ENCODE peak calls at places on chromosomes 11 and 22, in four cellular contexts. One of them, this sample, is unnamed. For H3K27me3, the result is how much of the 10 kb centered on the place peaks cover.

GRCh38 chr11:18367431-18367830 is 26.9 kb upstream of the LDHA start:
- DNase-seq in mesendoderm: no peak
- DNase-seq in mammary epithelial cell: no peak
- DNase-seq in SK-N-SH: no peak
- DNase-seq in this sample: no peak

GRCh38 chr11:89441606-89442005 is 49.6 kb downstream of the NOX4 start:
- DNase-seq in mammary epithelial cell: no peak
- DNase-seq in SK-N-SH: no peak
- DNase-seq in mesendoderm: no peak
- DNase-seq in this sample: no peak

GRCh38 chr11:30487200-30487898 is 98.8 kb downstream of the MPPED2 start:
- DNase-seq in SK-N-SH: no peak
- DNase-seq in mammary epithelial cell: no peak
- DNase-seq in mesendoderm: no peak
- DNase-seq in this sample: no peak

GRCh38 chr22:31179345-31179744 is 19.4 kb downstream of the RNF185 start:
- DNase-seq in mammary epithelial cell: peak
- DNase-seq in SK-N-SH: no peak
- DNase-seq in mesendoderm: no peak
- DNase-seq in this sample: no peak

GRCh38 chr11:30392221-30392784 is 69.4 kb downstream of the ARL14EP start:
- DNase-seq in mammary epithelial cell: peak
- DNase-seq in SK-N-SH: no peak
- DNase-seq in mesendoderm: no peak
- DNase-seq in this sample: peak

GRCh38 chr11:15507592-15507991 is 392.9 kb downstream of the INSC start:
- DNase-seq in mammary epithelial cell: no peak
- DNase-seq in SK-N-SH: no peak
- DNase-seq in mesendoderm: no peak
- DNase-seq in this sample: peak

GRCh38 chr11:79227732-79228416 is 213.0 kb downstream of the TENM4 start:
- DNase-seq in mesendoderm: peak
- DNase-seq in SK-N-SH: no peak
- DNase-seq in mammary epithelial cell: no peak
- DNase-seq in this sample: no peak

GRCh38 chr22:27757928-27758525 is 43.5 kb downstream of the MN1 start:
- DNase-seq in mesendoderm: no peak
- DNase-seq in SK-N-SH: no peak
- DNase-seq in mammary epithelial cell: no peak
- DNase-seq in this sample: no peak

GRCh38 chr11:85826096-85826855 is 15.3 kb upstream of the SYTL2 start:
- DNase-seq in mammary epithelial cell: peak
- DNase-seq in SK-N-SH: peak
- DNase-seq in mesendoderm: peak
- DNase-seq in this sample: peak

DNA sequence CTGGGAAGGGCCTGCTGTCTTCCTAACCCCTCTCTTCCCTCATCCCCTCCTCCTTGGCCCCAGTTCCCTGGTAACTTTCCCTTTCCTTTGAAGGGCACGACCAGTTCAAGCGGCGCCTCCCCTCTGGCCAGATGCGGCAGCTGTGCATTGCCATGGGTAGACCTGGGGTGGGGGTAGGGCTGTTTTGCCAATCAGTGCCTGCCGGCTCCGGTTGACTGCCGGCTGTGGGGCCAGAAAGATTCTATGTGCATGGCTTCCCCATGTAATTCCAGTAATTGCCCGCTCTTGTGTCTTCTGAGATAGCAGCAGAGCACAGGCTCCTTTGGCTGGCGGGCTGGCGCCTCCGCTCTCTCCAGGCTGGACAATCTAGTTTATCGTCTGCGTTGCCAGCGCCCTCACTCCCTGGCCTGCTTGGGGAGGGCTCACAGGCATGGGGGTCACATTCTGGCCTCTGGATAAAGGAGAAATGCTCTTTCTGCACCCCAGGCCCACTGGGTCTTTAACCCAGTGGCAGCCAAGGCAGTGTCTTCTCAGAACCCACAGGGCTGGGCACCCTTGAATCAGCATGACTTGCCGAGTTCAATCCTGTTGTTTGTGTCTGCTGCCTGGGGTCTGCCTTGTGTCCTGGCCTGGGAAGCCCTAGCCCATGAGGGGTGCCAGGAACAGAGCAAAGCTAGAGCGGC is 9.4 kb downstream of the SIDT2 start:
- DNase-seq in mesendoderm: no peak
- DNase-seq in SK-N-SH: peak
- DNase-seq in mammary epithelial cell: no peak
- DNase-seq in this sample: no peak
- H3K4me3 ChIP-seq in mesendoderm: no peak
- H3K4me3 ChIP-seq in SK-N-SH: no peak
- H3K4me3 ChIP-seq in mammary epithelial cell: no peak
- H3K4me3 ChIP-seq in this sample: no peak

GRCh38 chr11:103110406-103110805 is 1.2 kb downstream of the DYNC2H1 start:
- DNase-seq in mammary epithelial cell: peak
- DNase-seq in mesendoderm: no peak
- DNase-seq in SK-N-SH: no peak
- DNase-seq in this sample: peak
- H3K4me2 ChIP-seq in mammary epithelial cell: peak
- H3K4me2 ChIP-seq in mesendoderm: no peak
- H3K4me2 ChIP-seq in SK-N-SH: peak
- H3K4me2 ChIP-seq in this sample: peak

GRCh38 chr11:45754261-45754709 is 50.7 kb upstream of the SLC35C1 start:
- DNase-seq in SK-N-SH: peak
- DNase-seq in mammary epithelial cell: no peak
- DNase-seq in mesendoderm: peak
- DNase-seq in this sample: peak
- H3K27me3 ChIP-seq in SK-N-SH: under half
- H3K27me3 ChIP-seq in mammary epithelial cell: under half
- H3K27me3 ChIP-seq in mesendoderm: under half
- H3K27me3 ChIP-seq in this sample: under half

GRCh38 chr11:57325735-57326048 is 940 bp upstream of the TNKS1BP1 start:
- DNase-seq in mesendoderm: no peak
- DNase-seq in SK-N-SH: peak
- DNase-seq in mammary epithelial cell: no peak
- DNase-seq in this sample: peak
- H3K4me3 ChIP-seq in mesendoderm: peak
- H3K4me3 ChIP-seq in SK-N-SH: peak
- H3K4me3 ChIP-seq in mammary epithelial cell: peak
- H3K4me3 ChIP-seq in this sample: peak

GRCh38 chr11:9617960-9618359 is 44.5 kb downstream of the WEE1 start:
- DNase-seq in SK-N-SH: no peak
- DNase-seq in mammary epithelial cell: peak
- DNase-seq in mesendoderm: no peak
- DNase-seq in this sample: no peak
- H3K4me2 ChIP-seq in SK-N-SH: no peak
- H3K4me2 ChIP-seq in mammary epithelial cell: no peak
- H3K4me2 ChIP-seq in mesendoderm: no peak
- H3K4me2 ChIP-seq in this sample: no peak

DNA sequence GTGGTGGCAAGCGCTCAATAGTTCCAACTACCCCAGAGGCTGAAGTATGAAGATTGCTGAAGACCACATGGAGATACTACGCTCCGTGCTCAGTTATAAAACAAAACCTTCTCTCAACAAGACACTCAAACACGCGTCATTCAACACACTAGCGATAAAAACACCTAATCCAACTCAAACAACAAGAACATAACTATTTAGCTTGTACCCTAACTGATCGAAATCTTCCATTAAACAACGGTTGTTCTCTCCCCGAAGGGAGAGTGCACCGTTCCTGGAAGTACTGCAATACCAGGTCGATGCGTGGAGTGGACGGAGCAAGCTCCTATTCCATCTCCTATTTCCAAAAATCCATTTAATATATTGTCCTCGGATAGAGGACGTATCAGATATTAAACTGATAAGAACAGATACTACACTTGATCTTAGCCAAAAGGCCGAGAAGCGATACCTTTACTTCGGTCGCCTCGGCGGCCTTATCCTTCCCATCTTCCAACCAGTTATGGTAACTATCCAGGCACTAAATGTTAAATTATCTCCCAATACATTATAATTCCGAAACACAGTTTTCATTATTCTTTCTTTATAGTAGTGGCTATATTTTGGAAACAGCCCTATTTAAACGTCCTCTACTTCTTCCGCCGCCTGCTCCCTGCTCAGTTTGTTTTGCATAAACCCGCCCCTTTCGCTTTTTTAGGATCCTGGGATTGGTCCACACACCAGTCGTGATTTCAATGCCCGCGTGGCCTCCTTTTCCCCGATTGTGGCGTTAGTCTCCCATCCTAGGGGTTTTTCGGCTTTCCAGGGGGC is 2.2 kb upstream of the WDR74 start:
- DNase-seq in mesendoderm: peak
- DNase-seq in mammary epithelial cell: peak
- DNase-seq in SK-N-SH: peak
- DNase-seq in this sample: peak
- H3K27me3 ChIP-seq in mesendoderm: under half
- H3K27me3 ChIP-seq in mammary epithelial cell: under half
- H3K27me3 ChIP-seq in SK-N-SH: under half
- H3K27me3 ChIP-seq in this sample: under half